ENCODE peak calls at places on chromosomes 13 and 19, in five cellular contexts. O is stimulated activated CD4-positive, alpha-beta T cell treated with anti-CD3 and anti-CD28 coated beads, TNF-alpha, amount 100 ng/mL, for 48 hours; N is KBM-7; H is iris pigment epithelial cell; X is foreskin keratinocyte. I is an unnamed sample.
A peak's percentile ranks its signal among the peaks of the same experiment; 100 is the strongest.

GRCh38 chr19:3790209-3790734 is 4.1 kb upstream of the MATK start:
- DNase-seq in O (no peak), H (no peak), X (no peak), N (no peak), I (no peak)

GRCh38 chr19:44111910-44112463 is 1.2 kb upstream of the ZNF225 start:
- DNase-seq in X (peak; percentile 78), H (peak; percentile 97), O (no peak), N (no peak), I (peak; percentile 55)

GRCh38 chr19:4256563-4256962 is 9.7 kb downstream of the YJU2 start:
- DNase-seq in H (no peak), N (no peak), O (no peak), X (no peak), I (no peak)

GRCh38 chr19:45187421-45188100 is 9.0 kb downstream of the BLOC1S3 start:
- DNase-seq in O (no peak), X (no peak), N (no peak), H (no peak), I (no peak)

GRCh38 chr19:46618670-46619231 is 6.1 kb downstream of the PTGIR start:
- DNase-seq in H (peak; percentile 59), O (no peak), N (no peak), X (no peak), I (peak; percentile 29)

GRCh38 chr19:14686411-14686810 is 3.4 kb upstream of the ZNF333 start:
- DNase-seq in X (peak; percentile 9), H (peak; percentile 24), N (peak; percentile 57), O (peak; percentile 10), I (peak; percentile 21)

GRCh38 chr13:42110410-42111155 is 62.1 kb downstream of the DGKH start:
- DNase-seq in O (peak; percentile 5), X (peak; percentile 65), N (peak; percentile 90), H (peak; percentile 82), I (peak; percentile 21)

GRCh38 chr13:40061466-40062450 is 406.3 kb downstream of the COG6 start:
- DNase-seq in N (no peak), O (no peak), X (peak; percentile 71), H (peak; percentile 57), I (no peak)

GRCh38 chr19:16073481-16073880 is 2.8 kb upstream of the TPM4 start:
- DNase-seq in N (no peak), X (no peak), O (no peak), H (no peak), I (no peak)

GRCh38 chr19:48962029-48962848 is 2.9 kb upstream of the FTL start:
- DNase-seq in N (peak; percentile 79), H (peak; percentile 56), X (peak; percentile 30), O (peak; percentile 39), I (no peak)

GRCh38 chr13:39306639-39307589 is 268.7 kb downstream of the NHLRC3 start:
- DNase-seq in H (no peak), X (no peak), O (peak; percentile 15), N (no peak), I (no peak)

GRCh38 chr13:104869501-104869900 is 1666.0 kb downstream of the EFNB2 start:
- DNase-seq in H (peak; percentile 78), X (peak; percentile 17), N (no peak), O (no peak), I (no peak)

GRCh38 chr19:50475101-50475568 is 1.2 kb upstream of the EMC10 start:
- DNase-seq in X (no peak), N (no peak), O (no peak), H (no peak), I (no peak)

GRCh38 chr13:83350569-83350968 is 531.7 kb downstream of the SLITRK1 start:
- DNase-seq in O (no peak), H (peak; percentile 55), X (no peak), N (no peak), I (no peak)

GRCh38 chr13:41605319-41606285 is 148.3 kb downstream of the RGCC start:
- DNase-seq in H (no peak), N (no peak), O (no peak), X (no peak), I (no peak)

GRCh38 chr13:93398167-93398566 is 171.6 kb downstream of the GPC6 start:
- DNase-seq in H (peak; percentile 15), N (no peak), X (peak; percentile 1), O (no peak), I (no peak)

GRCh38 chr19:7970716-7971448 is 27.4 kb upstream of the TIMM44 start:
- DNase-seq in H (peak; percentile 25), X (no peak), O (no peak), N (peak; percentile 53), I (no peak)

GRCh38 chr13:84445776-84446175 is 563.5 kb upstream of the SLITRK1 start:
- DNase-seq in X (peak; percentile 95), N (no peak), O (no peak), H (peak; percentile 72), I (no peak)

GRCh38 chr19:2841858-2842574 is 741 bp downstream of the ZNF555 start:
- DNase-seq in N (no peak), H (no peak), O (no peak), X (no peak), I (no peak)

GRCh38 chr13:50125306-50125555 is 110.0 kb downstream of the KCNRG start:
- DNase-seq in O (no peak), H (no peak), N (no peak), X (no peak), I (no peak)

GRCh38 chr19:30371960-30372824 is at the start of gene ZNF536:
- DNase-seq in O (no peak), X (no peak), H (no peak), N (no peak), I (no peak)

GRCh38 chr13:77883328-77883727 is 35.3 kb downstream of the EDNRB start:
- DNase-seq in X (no peak), N (no peak), O (no peak), H (no peak), I (no peak)

GRCh38 chr19:10761443-10762242 is 43.8 kb downstream of the DNM2 start:
- DNase-seq in H (no peak), O (no peak), N (no peak), X (no peak), I (no peak)

GRCh38 chr19:41029524-41030432 is 38.7 kb downstream of the CYP2B6 start:
- DNase-seq in O (no peak), H (no peak), N (no peak), X (no peak), I (no peak)

GRCh38 chr13:80873589-80873988 is 532.7 kb upstream of the SPRY2 start:
- DNase-seq in O (no peak), H (no peak), X (no peak), N (peak; percentile 7), I (no peak)

GRCh38 chr13:76723551-76724232 is 162.5 kb downstream of the KCTD12 start:
- DNase-seq in N (peak; percentile 43), X (peak; percentile 62), H (peak; percentile 93), O (no peak), I (no peak)

GRCh38 chr13:68234278-68234677 is 1004.1 kb upstream of the PCDH9 start:
- DNase-seq in H (peak; percentile 25), X (peak; percentile 6), N (no peak), O (no peak), I (no peak)

GRCh38 chr13:113275387-113275786 is 21.7 kb upstream of the LAMP1 start:
- DNase-seq in X (peak; percentile 69), N (peak; percentile 74), H (peak; percentile 78), O (no peak), I (peak; percentile 6)

GRCh38 chr13:23848019-23848418 is 41.2 kb downstream of the MIPEP start:
- DNase-seq in X (no peak), O (no peak), H (no peak), N (no peak), I (no peak)

GRCh38 chr13:112849500-112849899 is 119.5 kb upstream of the MCF2L start:
- DNase-seq in H (peak; percentile 15), X (no peak), O (no peak), N (no peak), I (peak; percentile 7)

GRCh38 chr19:2446390-2446789 is 10.4 kb downstream of the LMNB2 start:
- DNase-seq in H (no peak), N (peak; percentile 85), X (no peak), O (no peak), I (no peak)

GRCh38 chr13:46656786-46657185 is 103.8 kb downstream of the LRCH1 start:
- DNase-seq in H (no peak), N (no peak), X (no peak), O (no peak), I (no peak)

GRCh38 chr13:30898721-30899188 is 7.3 kb upstream of the MEDAG start:
- DNase-seq in H (peak; percentile 99), N (no peak), O (no peak), X (peak; percentile 42), I (no peak)

GRCh38 chr19:39919976-39920375 is 14.5 kb downstream of the FCGBP start:
- DNase-seq in H (no peak), N (no peak), X (peak; percentile 8), O (no peak), I (no peak)

GRCh38 chr19:17404015-17404414 is 1.4 kb downstream of the BST2 start:
- DNase-seq in H (no peak), N (no peak), O (no peak), X (no peak), I (no peak)

GRCh38 chr13:91313103-91313502 is 34.4 kb upstream of the MIR17HG start:
- DNase-seq in H (peak; percentile 3), N (peak; percentile 54), O (no peak), X (no peak), I (no peak)

GRCh38 chr13:101218484-101218883 is 197.8 kb downstream of the NALCN start:
- DNase-seq in X (peak; percentile 65), N (no peak), H (peak; percentile 42), O (no peak), I (no peak)

I was measured in DMS 273 treated with DMSO at 0.1 percent for 48 hours.